ENCODE peak calls at places on chromosome 14, in six cellular contexts. J, P, D, E, U and M are unnamed samples.

GRCh38 chr14:101781240-101782061 is 19.9 kb downstream of the PPP2R5C start:
- DNase-seq in J (no peak), E (no peak), D (no peak), U (no peak), P (no peak), M (no peak)

GRCh38 chr14:91324606-91324950 is 80.1 kb upstream of the GPR68 start:
- DNase-seq in E (no peak), D (no peak), U (no peak), P (no peak), J (no peak), M (no peak)

GRCh38 chr14:37697489-37698121 is 102.2 kb downstream of the TTC6 start:
- DNase-seq in U (no peak), D (peak), P (no peak), J (no peak), E (no peak), M (no peak)

GRCh38 chr14:55701638-55702037 is 121.6 kb downstream of the KTN1 start:
- DNase-seq in E (no peak), D (no peak), P (no peak), U (no peak), J (no peak), M (no peak)

GRCh38 chr14:30551460-30551859 is 7.5 kb upstream of the G2E3 start:
- DNase-seq in E (no peak), P (no peak), U (no peak), D (no peak), J (no peak), M (no peak)

GRCh38 chr14:30227871-30228270 is 300.2 kb upstream of the PRKD1 start:
- DNase-seq in U (no peak), J (no peak), E (no peak), D (peak), P (no peak), M (no peak)

GRCh38 chr14:104239866-104240301 is 101.5 kb downstream of the KIF26A start:
- DNase-seq in E (no peak), P (no peak), D (no peak), U (peak), J (no peak), M (peak)

GRCh38 chr14:75273272-75274044 is 5.2 kb upstream of the FOS start:
- DNase-seq in J (no peak), U (no peak), E (no peak), D (peak), P (no peak), M (no peak)

GRCh38 chr14:29717906-29718305 is 209.7 kb downstream of the PRKD1 start:
- DNase-seq in J (no peak), P (no peak), U (no peak), E (no peak), D (no peak), M (no peak)

GRCh38 chr14:47539065-47539464 is 136.3 kb downstream of the MDGA2 start:
- DNase-seq in E (no peak), P (no peak), D (no peak), U (no peak), J (no peak), M (no peak)

GRCh38 chr14:91918159-91918883 is 29.2 kb downstream of the FBLN5 start:
- DNase-seq in J (no peak), P (no peak), E (no peak), U (no peak), D (no peak), M (no peak)

GRCh38 chr14:94312481-94313246 is 10.5 kb downstream of the SERPINA6 start:
- DNase-seq in E (no peak), D (no peak), P (no peak), U (no peak), J (peak), M (no peak)

GRCh38 chr14:99041141-99041819 is 230.7 kb downstream of the BCL11B start:
- DNase-seq in P (no peak), U (no peak), J (no peak), D (no peak), E (no peak), M (no peak)

GRCh38 chr14:85248881-85249635 is 280.9 kb upstream of the FLRT2 start:
- DNase-seq in U (no peak), J (no peak), P (no peak), D (peak), E (no peak), M (no peak)

GRCh38 chr14:62143235-62143634 is 381.0 kb downstream of the SNAPC1 start:
- DNase-seq in P (no peak), J (no peak), D (no peak), E (no peak), U (no peak), M (no peak)

GRCh38 chr14:105303949-105304348 is 3.1 kb upstream of the BRF1 start:
- DNase-seq in J (peak), E (no peak), U (no peak), P (no peak), D (no peak), M (no peak)

GRCh38 chr14:51643137-51643536 is 8.6 kb upstream of the FRMD6 start:
- DNase-seq in D (no peak), U (no peak), J (no peak), P (no peak), E (no peak), M (no peak)

GRCh38 chr14:67814826-67815225 is 1.6 kb downstream of the ZFYVE26 start:
- DNase-seq in P (no peak), D (no peak), E (no peak), U (no peak), J (no peak), M (no peak)

GRCh38 chr14:35965425-35965824 is 139.3 kb downstream of the BRMS1L start:
- DNase-seq in U (no peak), D (no peak), J (no peak), E (no peak), P (no peak), M (no peak)

GRCh38 chr14:75418779-75419768 is 8.7 kb upstream of the JDP2 start:
- DNase-seq in D (no peak), J (peak), E (no peak), U (no peak), P (peak), M (no peak)

GRCh38 chr14:58430156-58430555 is 2.6 kb downstream of the KIAA0586 start:
- DNase-seq in E (no peak), D (no peak), J (no peak), P (no peak), U (no peak), M (no peak)